ENCODE peak calls at places on chromosome 11, in six cellular contexts. X is GM12865; R is PC-3; P is WTC11; A is activated CD8-positive, alpha-beta T cell treated with anti-CD3 and anti-CD28 coated beads for 36 hours; V is H1. D is an unnamed sample.

GRCh38 chr11:86931965-86932332 is 23.2 kb downstream of the FZD4 start:
- DNase-seq in X (no peak), R (peak), P (no peak), A (peak), V (no peak), D (no peak)

GRCh38 chr11:106497321-106497720 is 419.9 kb downstream of the AASDHPPT start:
- DNase-seq in X (no peak), R (no peak), P (no peak), A (no peak), V (no peak), D (no peak)

GRCh38 chr11:75400110-75400865 is 970 bp downstream of the RPS3 start:
- DNase-seq in X (no peak), R (peak), P (no peak), A (no peak), V (no peak), D (no peak)

GRCh38 chr11:130055637-130056036 is 14.1 kb upstream of the APLP2 start:
- DNase-seq in X (no peak), R (no peak), P (no peak), A (no peak), V (peak), D (no peak)

GRCh38 chr11:63537293-63538101 is 889 bp downstream of the PLAAT4 start:
- DNase-seq in X (no peak), R (no peak), P (no peak), A (no peak), V (no peak), D (no peak)

GRCh38 chr11:62880231-62880802 is 379 bp upstream of the SLC3A2 start:
- DNase-seq in X (peak), R (peak), P (no peak), A (peak), V (no peak), D (no peak)

GRCh38 chr11:88535916-88536547 is 198.5 kb upstream of the CTSC start:
- DNase-seq in X (peak), R (peak), P (no peak), A (no peak), V (no peak), D (no peak)

GRCh38 chr11:75465701-75466531 is 32.9 kb upstream of the KLHL35 start:
- DNase-seq in X (no peak), R (no peak), P (no peak), A (no peak), V (no peak), D (no peak)

GRCh38 chr11:80782135-80782885 is 1341.5 kb upstream of the TENM4 start:
- DNase-seq in X (no peak), R (no peak), P (no peak), A (no peak), V (no peak), D (no peak)

GRCh38 chr11:65871811-65872548 is 620 bp downstream of the EFEMP2 start:
- DNase-seq in X (no peak), R (no peak), P (peak), A (no peak), V (peak), D (no peak)

GRCh38 chr11:45745065-45745811 is 59.7 kb upstream of the SLC35C1 start:
- DNase-seq in X (no peak), R (no peak), P (no peak), A (no peak), V (no peak), D (no peak)

GRCh38 chr11:20031155-20032001 is 128.9 kb downstream of the DBX1 start:
- DNase-seq in X (no peak), R (peak), P (no peak), A (no peak), V (no peak), D (no peak)

GRCh38 chr11:115765803-115766239 is 261.6 kb upstream of the CADM1 start:
- DNase-seq in X (peak), R (no peak), P (no peak), A (no peak), V (no peak), D (no peak)

GRCh38 chr11:75371930-75372876 is 20.7 kb upstream of the ARRB1 start:
- DNase-seq in X (no peak), R (peak), P (no peak), A (no peak), V (no peak), D (no peak)

GRCh38 chr11:60363542-60364525 is 14.5 kb upstream of the MS4A7 start:
- DNase-seq in X (peak), R (peak), P (peak), A (peak), V (peak), D (no peak)

GRCh38 chr11:43354311-43354710 is 4.4 kb upstream of the TTC17 start:
- DNase-seq in X (no peak), R (no peak), P (no peak), A (no peak), V (no peak), D (no peak)

GRCh38 chr11:43358670-43359431 is at the start of gene TTC17:
- DNase-seq in X (peak), R (peak), P (peak), A (peak), V (peak), D (peak)

GRCh38 chr11:43358308-43358669 is 431 bp upstream of the TTC17 start:
- DNase-seq in X (no peak), R (no peak), P (no peak), A (no peak), V (no peak), D (no peak)

GRCh38 chr11:43360361-43361032 is 1.8 kb downstream of the TTC17 start:
- DNase-seq in X (peak), R (no peak), P (no peak), A (no peak), V (no peak), D (no peak)

DNA sequence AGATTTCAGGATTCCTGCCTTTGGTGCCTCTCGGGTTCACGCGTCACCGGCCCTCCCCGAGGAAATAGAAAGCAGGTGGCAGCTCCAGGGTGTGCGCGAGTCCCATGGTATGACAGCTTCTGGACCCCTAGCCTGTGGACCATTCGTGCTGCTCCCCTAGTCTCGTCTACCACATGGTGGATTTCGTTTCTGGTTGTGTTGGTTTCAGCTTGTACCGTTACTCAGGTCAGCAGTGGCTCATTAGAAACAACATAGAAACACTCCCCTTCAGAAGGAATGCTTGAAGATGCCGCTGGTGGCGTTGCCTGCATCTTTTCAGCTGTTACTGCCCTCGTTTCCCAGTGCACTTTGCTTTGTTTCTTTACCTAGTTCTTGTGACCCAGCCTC is 705 bp downstream of the TTC17 start:
- DNase-seq in X (peak), R (peak), P (peak), A (peak), V (no peak), D (no peak)
- TF ChIP-seq CTCF in X (no peak), R (no peak), P (no peak), A (no peak), V (no peak), D (no peak)

GRCh38 chr11:27603376-27603775 is 96.8 kb upstream of the LIN7C start:
- DNase-seq in X (no peak), R (no peak), P (no peak), A (no peak), V (no peak), D (no peak)

GRCh38 chr11:27596388-27596787 is 89.8 kb upstream of the LIN7C start:
- DNase-seq in X (no peak), R (no peak), P (no peak), A (no peak), V (no peak), D (no peak)

GRCh38 chr11:27600656-27601055 is 94.1 kb upstream of the LIN7C start:
- DNase-seq in X (no peak), R (no peak), P (no peak), A (no peak), V (no peak), D (no peak)

GRCh38 chr11:27596802-27597201 is 90.2 kb upstream of the LIN7C start:
- DNase-seq in X (no peak), R (no peak), P (no peak), A (no peak), V (no peak), D (no peak)

DNA sequence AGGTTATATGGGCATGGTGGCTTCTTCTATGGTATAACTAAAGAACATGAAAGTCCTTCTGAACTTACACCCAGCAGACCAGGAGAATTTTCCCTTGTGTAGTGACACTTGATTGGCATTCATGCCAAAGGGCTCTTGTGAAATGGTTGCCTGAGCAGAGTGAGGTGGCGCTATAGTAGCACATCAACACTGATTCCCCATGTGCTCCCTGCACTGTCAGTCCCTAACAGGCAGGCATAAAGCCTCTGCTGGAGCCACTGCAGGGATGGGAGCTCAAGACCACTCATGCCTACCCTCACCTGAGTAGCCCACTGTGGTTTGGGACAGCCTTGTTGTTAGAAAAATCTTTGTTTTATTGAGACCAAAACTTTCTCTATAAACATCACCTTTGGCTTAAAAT is 92.6 kb upstream of the LIN7C start:
- DNase-seq in X (no peak), R (no peak), P (peak), A (no peak), V (no peak), D (no peak)
- TF ChIP-seq CTCF in X (no peak), R (no peak), P (no peak), A (no peak), V (peak), D (no peak)

GRCh38 chr11:22193348-22194051 is 615 bp downstream of the ANO5 start:
- DNase-seq in X (peak), R (no peak), P (peak), A (no peak), V (peak), D (peak)
- TF ChIP-seq CTCF in X (no peak), R (no peak), P (no peak), A (no peak), V (no peak), D (no peak)

DNA sequence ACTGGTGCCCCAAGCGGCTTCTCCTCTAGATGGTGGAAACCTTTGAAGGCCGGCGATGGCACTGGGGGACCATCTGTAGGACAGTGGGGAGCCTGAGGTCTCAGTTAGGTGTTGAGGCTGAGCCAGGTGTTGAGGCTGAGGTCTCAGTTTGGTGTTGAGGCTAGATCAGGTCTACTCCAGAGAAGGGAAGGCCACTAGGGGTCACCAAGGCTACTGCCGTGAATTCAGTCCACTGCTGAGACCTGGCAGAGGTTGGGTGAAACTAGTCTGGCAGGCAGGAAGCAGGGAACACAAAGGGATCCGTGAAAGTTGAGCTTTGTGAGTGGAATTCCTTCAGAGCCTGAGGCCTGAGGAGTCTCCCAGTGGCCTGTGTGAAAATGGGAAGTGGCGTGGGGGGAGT is 123.8 kb upstream of the FGF3 start:
- DNase-seq in X (no peak), R (peak), P (peak), A (no peak), V (no peak), D (no peak)
- TF ChIP-seq CTCF in X (no peak), R (peak), P (no peak), A (no peak), V (peak), D (no peak)

GRCh38 chr11:134589155-134589554 is 177.1 kb upstream of the B3GAT1 start:
- DNase-seq in X (no peak), R (no peak), P (no peak), A (no peak), V (peak), D (no peak)

GRCh38 chr11:134597452-134597851 is 185.4 kb upstream of the B3GAT1 start:
- DNase-seq in X (no peak), R (no peak), P (no peak), A (no peak), V (peak), D (no peak)

GRCh38 chr11:134596404-134596803 is 184.4 kb upstream of the B3GAT1 start:
- DNase-seq in X (no peak), R (no peak), P (no peak), A (no peak), V (peak), D (no peak)

GRCh38 chr11:134587345-134587744 is 175.3 kb upstream of the B3GAT1 start:
- DNase-seq in X (no peak), R (no peak), P (no peak), A (no peak), V (peak), D (no peak)

GRCh38 chr11:134592391-134592990 is 180.4 kb upstream of the B3GAT1 start:
- DNase-seq in X (peak), R (no peak), P (peak), A (peak), V (peak), D (no peak)
- TF ChIP-seq CTCF in X (peak), R (peak), P (peak), A (peak), V (peak), D (peak)

GRCh38 chr11:122578168-122578825 is 77.2 kb upstream of the UBASH3B start:
- DNase-seq in X (peak), R (peak), P (no peak), A (peak), V (no peak), D (no peak)
- TF ChIP-seq CTCF in X (peak), R (peak), P (no peak), A (no peak), V (peak), D (no peak)

GRCh38 chr11:15143855-15144254 is 29.1 kb downstream of the INSC start:
- DNase-seq in X (no peak), R (no peak), P (no peak), A (no peak), V (no peak), D (no peak)
- TF ChIP-seq CTCF in X (no peak), R (no peak), P (no peak), A (no peak), V (no peak), D (no peak)

DNA sequence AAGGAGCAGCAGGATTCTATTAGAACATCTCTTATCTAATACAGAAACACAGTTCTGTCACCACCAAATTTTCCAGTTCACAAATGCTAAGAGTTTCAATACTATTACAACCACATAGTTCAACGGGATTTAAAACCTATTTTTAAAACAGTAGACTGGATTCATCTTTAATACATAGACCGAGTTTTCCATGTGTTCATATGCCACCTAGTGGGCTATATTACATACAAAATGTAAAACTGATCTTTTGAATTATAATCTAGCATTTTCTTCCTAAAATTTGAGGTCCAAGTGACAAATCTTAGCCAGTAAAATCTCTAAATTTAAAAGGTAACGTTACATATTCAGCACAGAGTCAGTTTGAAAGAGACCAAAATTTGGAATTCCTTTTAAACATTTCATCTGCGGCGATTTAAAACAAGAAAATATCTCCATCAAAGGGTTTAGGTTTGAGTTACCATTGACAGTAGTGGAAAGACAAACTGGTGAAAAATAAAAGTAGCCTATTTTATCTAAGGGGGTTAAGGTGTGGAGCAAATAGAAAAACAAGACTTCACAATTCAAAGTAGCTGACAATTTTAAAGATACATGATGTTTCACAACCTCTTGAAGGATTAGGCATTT is 269.3 kb upstream of the MPPED2 start:
- DNase-seq in X (no peak), R (peak), P (no peak), A (no peak), V (no peak), D (no peak)
- TF ChIP-seq CTCF in X (no peak), R (peak), P (no peak), A (no peak), V (no peak), D (peak)

DNA sequence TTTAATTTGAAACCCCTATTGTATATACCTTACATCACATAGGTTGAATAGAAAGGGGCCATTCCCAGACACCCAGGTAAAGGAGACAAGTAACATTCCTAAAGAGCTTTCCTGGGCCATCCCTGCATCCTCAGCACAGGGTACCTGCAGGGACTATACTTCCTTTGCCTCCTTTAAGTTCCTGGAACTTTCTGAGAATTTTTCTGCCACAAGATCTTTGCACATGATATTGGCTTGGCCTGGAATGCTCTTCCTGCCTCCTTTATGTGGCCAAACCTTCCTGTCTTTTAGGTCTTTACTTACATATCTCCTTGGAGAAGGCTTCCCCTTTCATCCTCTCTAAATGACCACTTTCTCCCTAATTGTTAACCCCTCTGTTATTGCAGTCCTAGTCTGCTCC is 7.9 kb upstream of the AMOTL1 start:
- DNase-seq in X (no peak), R (no peak), P (no peak), A (no peak), V (no peak), D (no peak)
- TF ChIP-seq CTCF in X (no peak), R (no peak), P (no peak), A (no peak), V (no peak), D (no peak)

DNA sequence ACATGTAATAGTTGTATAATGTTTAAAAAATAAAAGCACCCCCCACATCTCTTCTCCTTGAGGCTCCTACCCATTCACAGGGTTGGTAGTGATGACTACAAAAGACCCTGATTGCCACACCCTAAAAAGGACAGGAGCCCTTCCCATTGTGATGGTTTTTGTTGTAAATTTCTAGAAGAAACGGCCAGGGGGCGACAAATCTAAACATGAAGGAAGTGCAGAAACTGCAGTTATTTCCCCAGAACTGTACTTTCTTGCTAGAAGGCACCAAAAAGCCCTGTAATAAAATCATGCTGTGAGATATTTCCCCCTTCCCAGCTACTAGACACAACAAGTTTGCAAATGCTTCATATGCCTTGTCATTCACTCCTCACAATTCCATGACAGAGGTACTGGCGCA is 10.8 kb downstream of the PRR5L start:
- DNase-seq in X (no peak), R (peak), P (no peak), A (peak), V (no peak), D (no peak)
- TF ChIP-seq CTCF in X (peak), R (peak), P (peak), A (no peak), V (peak), D (peak)